ENCODE peak calls at places on chromosomes 5 and 9, in four cellular contexts. E is neural progenitor cell; C is thyroid gland; L is CD8-positive, alpha-beta T cell. I is an unnamed sample. For H3K4me1 and H3K9me3, the result is how much of the 10 kb centered on the place peaks cover.

GRCh38 chr9:24436761-24437160 is 108.9 kb downstream of the IZUMO3 start:
- DNase-seq in C (no peak), E (peak), L (no peak), I (no peak)

GRCh38 chr9:129594632-129595031 is 26.3 kb downstream of the C9orf50 start:
- DNase-seq in C (no peak), E (no peak), L (no peak), I (no peak)

GRCh38 chr5:67100301-67100700 is 96.3 kb downstream of the CD180 start:
- DNase-seq in C (no peak), E (no peak), L (no peak), I (no peak)

GRCh38 chr9:89529243-89530030 is 31.5 kb upstream of the SEMA4D start:
- DNase-seq in L (no peak), E (no peak), C (no peak), I (no peak)

GRCh38 chr9:135102331-135102730 is 14.9 kb downstream of the OLFM1 start:
- DNase-seq in C (no peak), E (no peak), L (no peak), I (no peak)

GRCh38 chr5:7679663-7680062 is 171.3 kb downstream of the CFAP90 start:
- DNase-seq in C (no peak), E (no peak), L (no peak), I (no peak)

GRCh38 chr5:131747180-131748105 is 49.4 kb downstream of the FNIP1 start:
- DNase-seq in L (no peak), C (no peak), E (no peak), I (no peak)

GRCh38 chr5:139776856-139777255 is 18.8 kb upstream of the PSD2 start:
- DNase-seq in L (no peak), C (no peak), E (no peak), I (no peak)

GRCh38 chr9:119009253-119009652 is 360.0 kb downstream of the BRINP1 start:
- DNase-seq in L (no peak), C (peak), E (no peak), I (no peak)

GRCh38 chr9:92749071-92749933 is 15.3 kb downstream of the BICD2 start:
- DNase-seq in C (no peak), E (no peak), L (no peak), I (peak)

GRCh38 chr9:97987490-97987889 is 4.3 kb downstream of the ANP32B start:
- DNase-seq in E (no peak), C (no peak), L (no peak), I (no peak)

GRCh38 chr5:149800563-149801103 is 70.5 kb downstream of the PPARGC1B start:
- DNase-seq in E (no peak), L (no peak), C (no peak), I (peak)

GRCh38 chr5:67263656-67264055 is 67.1 kb upstream of the CD180 start:
- DNase-seq in L (no peak), E (no peak), C (no peak), I (no peak)

GRCh38 chr9:4796988-4797956 is 4.5 kb downstream of the RCL1 start:
- DNase-seq in E (peak), C (peak), L (no peak), I (no peak)

GRCh38 chr9:30622551-30622950 is 1761.9 kb upstream of the ACO1 start:
- DNase-seq in E (no peak), C (no peak), L (no peak), I (no peak)

GRCh38 chr5:180811623-180812119 is 9.1 kb upstream of the MGAT1 start:
- DNase-seq in E (no peak), C (no peak), L (no peak), I (no peak)

GRCh38 chr9:117000196-117000723 is 313.2 kb downstream of the TRIM32 start:
- DNase-seq in E (no peak), C (no peak), L (no peak), I (no peak)

GRCh38 chr9:5897851-5898250 is 7.2 kb downstream of the MLANA start:
- DNase-seq in E (no peak), L (no peak), C (no peak), I (no peak)

GRCh38 chr5:3924990-3925389 is 329.4 kb downstream of the IRX1 start:
- DNase-seq in C (no peak), L (no peak), E (no peak), I (no peak)

GRCh38 chr9:93612796-93613154 is 36.4 kb downstream of the PHF2 start:
- DNase-seq in C (no peak), L (no peak), E (no peak), I (peak)

GRCh38 chr5:14174235-14174636 is 31.1 kb downstream of the TRIO start:
- DNase-seq in C (no peak), L (no peak), E (no peak), I (no peak)

GRCh38 chr9:3708751-3709150 is 182.9 kb upstream of the RFX3 start:
- DNase-seq in C (peak), E (no peak), L (no peak), I (no peak)

GRCh38 chr5:168881427-168882149 is 302.4 kb upstream of the PANK3 start:
- DNase-seq in C (peak), L (no peak), E (peak), I (no peak)

GRCh38 chr9:84669293-84670105 is at the start of gene NTRK2:
- DNase-seq in C (peak), E (peak), L (no peak), I (peak)

GRCh38 chr5:171435908-171436307 is 16.5 kb downstream of the FGF18 start:
- DNase-seq in L (no peak), E (no peak), C (no peak), I (no peak)

GRCh38 chr5:167743685-167744084 is 547.8 kb upstream of the WWC1 start:
- DNase-seq in L (no peak), C (no peak), E (no peak), I (no peak)

GRCh38 chr5:159324097-159324760 is 6.1 kb downstream of the IL12B start:
- DNase-seq in E (no peak), L (no peak), C (no peak), I (no peak)

GRCh38 chr5:102946971-102947370 is 173.0 kb downstream of the GIN1 start:
- DNase-seq in C (no peak), E (peak), L (no peak), I (no peak)

GRCh38 chr5:126044111-126044668 is 379.0 kb upstream of the GRAMD2B start:
- DNase-seq in L (no peak), E (no peak), C (no peak), I (no peak)

GRCh38 chr9:34133436-34133949 is 7.0 kb upstream of the DCAF12 start:
- DNase-seq in L (no peak), E (no peak), C (no peak), I (no peak)

GRCh38 chr5:170752257-170753215 is 31.0 kb upstream of the GABRP start:
- DNase-seq in L (no peak), E (no peak), C (peak), I (no peak)

GRCh38 chr5:58335518-58335917 is 124.4 kb downstream of the PLK2 start:
- DNase-seq in C (no peak), E (no peak), L (no peak), I (no peak)

GRCh38 chr9:123011380-123011779 is 22.1 kb upstream of the GPR21 start:
- DNase-seq in C (no peak), E (no peak), L (no peak), I (no peak)

GRCh38 chr5:171093598-171093997 is 215.4 kb upstream of the TLX3 start:
- DNase-seq in C (no peak), E (no peak), L (no peak), I (no peak)

GRCh38 chr5:15834596-15835245 is 334.7 kb downstream of the FBXL7 start:
- DNase-seq in L (no peak), E (no peak), C (no peak), I (no peak)

GRCh38 chr5:119168401-119168800 is 97.5 kb downstream of the DMXL1 start:
- DNase-seq in L (no peak), C (no peak), E (no peak), I (no peak)

GRCh38 chr9:109224751-109225150 is 57.7 kb upstream of the FRRS1L start:
- DNase-seq in L (no peak), C (no peak), E (no peak), I (no peak)

DNA sequence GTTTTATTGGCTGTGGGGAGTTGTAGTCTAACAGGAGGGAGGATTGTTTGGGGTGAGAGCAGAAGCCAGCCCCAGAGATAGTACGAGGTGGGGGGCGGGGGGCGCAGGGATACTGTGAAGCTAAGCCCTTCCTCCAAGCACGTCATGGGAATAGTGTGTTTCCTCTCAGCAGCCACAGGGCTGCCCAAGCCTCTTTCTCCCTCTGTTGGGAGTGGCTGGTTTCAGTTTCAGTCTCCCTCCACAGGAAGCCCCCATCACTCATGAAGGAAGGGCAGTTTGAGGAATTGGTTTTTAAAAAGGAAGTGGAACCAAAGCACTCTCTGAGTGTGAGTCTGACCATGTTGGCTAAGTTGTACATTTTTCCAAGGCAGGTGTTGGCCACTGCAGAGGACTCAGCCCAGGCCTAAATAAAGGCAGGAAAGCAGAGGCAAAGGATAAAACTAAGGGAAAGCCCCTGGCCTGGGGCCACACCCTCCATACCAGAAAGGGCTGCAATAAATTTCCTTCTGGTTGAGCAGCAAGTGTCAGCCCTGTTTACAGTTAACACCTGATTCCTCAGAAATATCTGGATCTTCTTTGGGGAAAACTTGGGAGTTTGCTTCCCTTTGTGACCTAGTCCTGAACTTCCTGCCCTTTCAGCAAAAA is 3.2 kb downstream of the RAB24 start:
- DNase-seq in L (peak), E (no peak), C (peak), I (peak)
- H3K4me1 ChIP-seq in L (half or more), E (under half), C (under half), I (under half)

GRCh38 chr5:153159611-153160010 is 330.9 kb upstream of the GRIA1 start:
- DNase-seq in L (no peak), E (no peak), C (no peak), I (no peak)
- H3K27ac ChIP-seq in L (no peak), E (no peak), C (no peak), I (no peak)

GRCh38 chr9:127635198-127635735 is 23.2 kb downstream of the STXBP1 start:
- DNase-seq in C (no peak), L (no peak), E (no peak), I (no peak)
- H3K9me3 ChIP-seq in C (under half), L (under half), E (under half), I (under half)

DNA sequence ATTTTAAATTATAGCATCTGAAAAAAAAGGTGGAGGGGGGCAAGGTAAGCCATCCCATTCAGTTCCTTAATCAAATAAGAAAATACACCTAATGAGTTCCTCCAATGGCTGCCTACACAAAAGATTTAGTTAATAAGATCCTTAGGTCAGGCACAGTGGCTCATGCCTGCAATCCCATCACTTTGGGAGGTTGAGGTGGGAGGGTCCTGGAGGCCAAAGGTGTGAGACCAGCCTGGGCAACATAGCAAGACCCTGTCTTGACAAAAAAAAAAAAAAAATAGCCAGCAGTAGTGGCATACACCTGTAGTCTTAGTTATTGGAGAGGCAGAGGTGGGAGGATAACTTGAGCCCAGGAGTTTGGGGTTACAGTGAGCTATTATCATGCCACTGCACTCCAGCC is 78.4 kb downstream of the ST8SIA4 start:
- DNase-seq in L (no peak), E (no peak), C (no peak), I (no peak)
- H3K4me1 ChIP-seq in L (under half), E (under half), C (under half), I (under half)

GRCh38 chr5:133581348-133581747 is 31.0 kb downstream of the FSTL4 start:
- DNase-seq in C (no peak), E (no peak), L (no peak), I (no peak)

GRCh38 chr5:133579766-133580165 is 32.6 kb downstream of the FSTL4 start:
- DNase-seq in L (no peak), E (no peak), C (no peak), I (no peak)

GRCh38 chr5:133580618-133581017 is 31.7 kb downstream of the FSTL4 start:
- DNase-seq in L (no peak), C (no peak), E (no peak), I (no peak)

GRCh38 chr5:133582971-133583370 is 29.4 kb downstream of the FSTL4 start:
- DNase-seq in E (no peak), L (no peak), C (no peak), I (no peak)

DNA sequence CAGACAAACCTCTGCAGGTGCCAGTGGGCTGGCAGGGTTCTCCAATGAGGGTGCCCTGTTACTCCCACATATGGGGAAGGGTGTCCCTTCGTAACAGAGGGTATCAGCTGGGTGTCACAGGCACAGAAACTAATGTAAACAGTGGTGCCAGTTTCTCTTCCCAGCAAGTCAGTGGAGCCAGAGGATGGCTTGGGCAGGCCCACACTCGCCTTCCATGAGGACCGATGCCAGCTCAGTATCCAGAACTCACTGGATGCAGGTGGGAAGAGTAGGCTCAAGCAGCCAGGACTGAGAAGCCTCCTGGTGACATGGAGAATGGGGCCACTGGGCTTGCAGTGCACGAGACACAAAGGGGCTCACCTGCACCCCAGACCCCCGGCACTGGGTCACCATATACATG is 30.4 kb downstream of the FSTL4 start:
- DNase-seq in C (no peak), L (no peak), E (no peak), I (no peak)
- H3K27ac ChIP-seq in C (no peak), L (no peak), E (no peak), I (no peak)